ENCODE peak calls at places on chromosome 5, in six cellular contexts. J is dorsolateral prefrontal cortex; W is caudate nucleus; B is stimulated activated CD4-positive, alpha-beta T cell treated with anti-CD3 and anti-CD28 coated beads, Interleukin-2, amount 100 ng/mL, for 24 hours; L is NCI-H345; Y is lower lobe of right lung. Q is an unnamed sample.

GRCh38 chr5:151447174-151448037 is at the start of gene SLC36A1:
- DNase-seq in W (peak), J (peak), Y (peak), L (peak), B (peak), Q (peak)

GRCh38 chr5:93892481-93892880 is 151.1 kb upstream of the POU5F2 start:
- DNase-seq in J (no peak), Y (no peak), L (no peak), B (no peak), W (no peak), Q (no peak)

GRCh38 chr5:96816430-96816939 is 8.7 kb upstream of the ERAP1 start:
- DNase-seq in B (peak), J (no peak), L (no peak), W (no peak), Y (no peak), Q (no peak)

GRCh38 chr5:28017178-28017577 is 978.8 kb upstream of the CDH9 start:
- DNase-seq in W (no peak), B (no peak), Y (no peak), J (no peak), L (no peak), Q (no peak)

GRCh38 chr5:148641735-148642134 is 12.6 kb downstream of the HTR4 start:
- DNase-seq in J (no peak), Y (no peak), W (no peak), B (no peak), L (no peak), Q (no peak)

GRCh38 chr5:43041669-43042175 is 1.6 kb upstream of the ANXA2R start:
- DNase-seq in B (peak), W (peak), Y (peak), J (no peak), L (peak), Q (peak)

GRCh38 chr5:92527311-92528078 is 1053.5 kb downstream of the NR2F1-AS1 start:
- DNase-seq in J (no peak), W (no peak), L (no peak), B (no peak), Y (no peak), Q (no peak)

GRCh38 chr5:95763941-95764340 is 32.8 kb downstream of the RHOBTB3 start:
- DNase-seq in Y (no peak), L (no peak), W (no peak), B (no peak), J (no peak), Q (no peak)

GRCh38 chr5:141420855-141421488 is at the start of gene PCDHGA11:
- DNase-seq in B (peak), J (no peak), L (no peak), W (no peak), Y (peak), Q (no peak)

GRCh38 chr5:139856694-139857093 is 61.1 kb downstream of the PSD2 start:
- DNase-seq in J (no peak), B (no peak), Y (no peak), W (no peak), L (peak), Q (no peak)

GRCh38 chr5:136999787-137000186 is 499.3 kb downstream of the SPOCK1 start:
- DNase-seq in B (no peak), W (no peak), J (no peak), L (no peak), Y (no peak), Q (no peak)

GRCh38 chr5:137367951-137368350 is 131.2 kb downstream of the SPOCK1 start:
- DNase-seq in B (no peak), J (no peak), L (no peak), Y (no peak), W (no peak), Q (no peak)

GRCh38 chr5:34923694-34924461 is 5.5 kb upstream of the DNAJC21 start:
- DNase-seq in J (no peak), Y (no peak), L (no peak), W (no peak), B (no peak), Q (no peak)

GRCh38 chr5:98750693-98751092 is 22.8 kb upstream of the RGMB start:
- DNase-seq in Y (no peak), J (no peak), L (no peak), W (no peak), B (no peak), Q (no peak)

GRCh38 chr5:163978897-163979296 is 473.5 kb downstream of the MAT2B start:
- DNase-seq in J (no peak), W (no peak), Y (no peak), B (no peak), L (no peak), Q (no peak)

GRCh38 chr5:130034872-130035271 is 130.6 kb downstream of the CHSY3 start:
- DNase-seq in L (no peak), Y (no peak), J (no peak), B (no peak), W (no peak), Q (no peak)

GRCh38 chr5:79834420-79835219 is 145.0 kb downstream of the CMYA5 start:
- DNase-seq in Y (no peak), J (no peak), B (no peak), L (no peak), W (no peak), Q (no peak)

GRCh38 chr5:139430015-139430414 is 9.3 kb downstream of the DNAJC18 start:
- DNase-seq in Y (no peak), L (no peak), J (no peak), W (no peak), B (no peak), Q (no peak)

GRCh38 chr5:118173340-118173739 is 815.0 kb downstream of the DTWD2 start:
- DNase-seq in W (no peak), Y (no peak), L (no peak), J (no peak), B (no peak), Q (no peak)

GRCh38 chr5:151890299-151890698 is 34.4 kb downstream of the GLRA1 start:
- DNase-seq in J (no peak), Y (no peak), L (no peak), W (no peak), B (no peak), Q (no peak)

GRCh38 chr5:126055348-126055729 is 367.9 kb upstream of the GRAMD2B start:
- DNase-seq in B (no peak), L (no peak), Y (no peak), J (no peak), W (no peak), Q (no peak)

GRCh38 chr5:133251296-133252132 is 199.7 kb downstream of the HSPA4 start:
- DNase-seq in J (no peak), B (no peak), L (peak), W (no peak), Y (peak), Q (peak)

GRCh38 chr5:177450672-177451424 is 4.2 kb downstream of the PRR7 start:
- DNase-seq in Y (no peak), L (no peak), B (no peak), J (no peak), W (no peak), Q (no peak)

GRCh38 chr5:169125571-169125970 is 175.4 kb downstream of the SLIT3 start:
- DNase-seq in Y (no peak), J (no peak), L (no peak), W (no peak), B (no peak), Q (no peak)

GRCh38 chr5:158698768-158699167 is 400.9 kb downstream of the EBF1 start:
- DNase-seq in B (no peak), W (no peak), L (no peak), Y (no peak), J (no peak), Q (no peak)

Q was measured in NCI-H774.